ENCODE peak calls at places on chromosomes 3 and 15, in four cellular contexts. J is HepG2, L is K562, H is GM12878. A is an unnamed sample.

GRCh38 chr15:77506311-77507150 is 85.8 kb downstream of the HMG20A start:
- DNase-seq in H (no peak), L (peak), J (no peak), A (no peak)

GRCh38 chr3:37803726-37804469 is 57.8 kb upstream of the CTDSPL start:
- DNase-seq in L (no peak), J (no peak), H (no peak), A (no peak)

GRCh38 chr3:108123326-108123725 is 32.5 kb upstream of the CD47 start:
- DNase-seq in J (no peak), H (no peak), L (no peak), A (no peak)

GRCh38 chr15:39145854-39146253 is 435.0 kb upstream of the THBS1 start:
- DNase-seq in L (no peak), H (no peak), J (no peak), A (no peak)

GRCh38 chr3:153848701-153849100 is 272.5 kb upstream of the ARHGEF26 start:
- DNase-seq in H (no peak), L (no peak), J (peak), A (no peak)

GRCh38 chr3:12999147-13000140 is 73.8 kb downstream of the IQSEC1 start:
- DNase-seq in H (no peak), J (peak), L (peak), A (no peak)

GRCh38 chr15:22262613-22263020 is 182.3 kb downstream of the OR4M2 start:
- DNase-seq in H (no peak), L (no peak), J (no peak), A (no peak)

GRCh38 chr3:38039899-38040261 is 872 bp downstream of the DLEC1 start:
- DNase-seq in L (peak), H (peak), J (no peak), A (no peak)

GRCh38 chr3:78728406-78729145 is 1039.2 kb downstream of the ROBO1 start:
- DNase-seq in H (no peak), J (no peak), L (no peak), A (no peak)

GRCh38 chr15:40584191-40584590 is 9.9 kb upstream of the KNL1 start:
- DNase-seq in J (no peak), H (no peak), L (no peak), A (no peak)

GRCh38 chr3:107106316-107106715 is 270.9 kb upstream of the CCDC54 start:
- DNase-seq in L (peak), H (no peak), J (no peak), A (no peak)

GRCh38 chr3:47024932-47025331 is 45.5 kb downstream of the NBEAL2 start:
- DNase-seq in H (no peak), L (no peak), J (no peak), A (no peak)

GRCh38 chr15:37019479-37020433 is 80.6 kb downstream of the MEIS2 start:
- DNase-seq in J (peak), H (no peak), L (peak), A (no peak)

GRCh38 chr15:51371271-51371670 is 29.8 kb downstream of the GLDN start:
- DNase-seq in L (no peak), H (no peak), J (no peak), A (no peak)

GRCh38 chr15:74873756-74874424 is 725 bp upstream of the SCAMP2 start:
- DNase-seq in H (no peak), L (peak), J (peak), A (peak)

GRCh38 chr15:22887157-22887951 is 48.9 kb downstream of the NIPA2 start:
- DNase-seq in L (peak), H (no peak), J (no peak), A (no peak)

GRCh38 chr15:93146196-93146595 is 57.2 kb upstream of the RGMA start:
- DNase-seq in J (no peak), L (no peak), H (no peak), A (no peak)

GRCh38 chr15:98955980-98956723 is 51.4 kb downstream of the PGPEP1L start:
- DNase-seq in H (no peak), L (no peak), J (no peak), A (no peak)

GRCh38 chr15:77017761-77018720 is 23.1 kb downstream of the PSTPIP1 start:
- DNase-seq in J (no peak), H (no peak), L (no peak), A (no peak)

GRCh38 chr3:156396851-156397250 is 158.1 kb downstream of the SSR3 start:
- DNase-seq in H (no peak), L (no peak), J (no peak), A (no peak)

GRCh38 chr3:10855083-10855870 is 39.2 kb downstream of the SLC6A11 start:
- DNase-seq in L (no peak), J (peak), H (no peak), A (no peak)

GRCh38 chr3:16253601-16254000 is 11.1 kb downstream of the DPH3 start:
- DNase-seq in L (no peak), H (no peak), J (no peak), A (no peak)

GRCh38 chr3:128504957-128505730 is 12.1 kb upstream of the GATA2 start:
- DNase-seq in L (peak), J (no peak), H (no peak), A (no peak)

GRCh38 chr15:55823191-55823670 is 80.3 kb upstream of the PRTG start:
- DNase-seq in L (no peak), J (no peak), H (no peak), A (no peak)

GRCh38 chr3:21839592-21839991 is 88.6 kb upstream of the ZNF385D start:
- DNase-seq in L (peak), J (no peak), H (no peak), A (peak)

GRCh38 chr3:44439499-44440295 is 37.8 kb downstream of the ZNF445 start:
- DNase-seq in J (peak), H (peak), L (peak), A (no peak)

GRCh38 chr3:43862992-43863805 is 172.5 kb downstream of the ABHD5 start:
- DNase-seq in J (no peak), H (no peak), L (no peak), A (no peak)

GRCh38 chr3:41138601-41139000 is 60.7 kb upstream of the CTNNB1 start:
- DNase-seq in H (no peak), L (no peak), J (no peak), A (no peak)

GRCh38 chr15:101045236-101045646 is 126.1 kb downstream of the LRRK1 start:
- DNase-seq in H (no peak), J (no peak), L (no peak), A (no peak)

GRCh38 chr3:9040996-9041395 is 77.7 kb upstream of the RAD18 start:
- DNase-seq in L (no peak), H (no peak), J (no peak), A (no peak)

GRCh38 chr3:184659797-184660301 is 52.0 kb downstream of the MAGEF1 start:
- DNase-seq in L (peak), J (peak), H (no peak), A (peak)

GRCh38 chr3:184656430-184656990 is 55.4 kb downstream of the MAGEF1 start:
- DNase-seq in H (no peak), J (no peak), L (no peak), A (no peak)

GRCh38 chr3:184655597-184655996 is 56.3 kb downstream of the MAGEF1 start:
- DNase-seq in L (no peak), J (no peak), H (no peak), A (no peak)

GRCh38 chr3:184658223-184658860 is 53.5 kb downstream of the MAGEF1 start:
- DNase-seq in L (no peak), H (no peak), J (no peak), A (no peak)

GRCh38 chr3:184656991-184657669 is 54.7 kb downstream of the MAGEF1 start:
- DNase-seq in L (no peak), J (no peak), H (peak), A (no peak)
- TF ChIP-seq TCF7 in L (no peak), J (no peak), H (no peak), A (no peak)

DNA sequence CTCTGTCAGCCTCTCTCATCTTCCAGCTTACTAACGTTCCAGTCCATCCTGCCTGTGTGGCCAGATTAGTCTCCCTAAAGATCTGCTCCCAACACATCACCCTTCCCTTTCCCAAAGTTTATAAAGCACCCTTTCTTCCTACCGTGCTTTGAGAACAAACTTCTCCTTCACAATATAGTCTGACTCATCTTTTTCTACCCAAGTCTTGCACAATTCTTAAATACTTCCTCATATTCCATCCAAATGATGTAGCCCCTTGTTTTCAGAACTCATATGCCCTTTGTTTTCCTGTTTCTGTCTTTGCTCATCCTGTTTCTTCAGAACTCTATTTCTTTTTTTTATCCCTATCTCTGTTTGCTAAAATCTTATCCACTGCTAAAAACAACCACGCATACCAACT is 326.8 kb downstream of the MFSD1 start:
- DNase-seq in J (no peak), H (no peak), L (no peak), A (no peak)
- TF ChIP-seq USF2 in J (no peak), H (no peak), L (no peak), A (no peak)

GRCh38 chr3:142447852-142448315 is at the start of gene XRN1:
- DNase-seq in H (peak), L (peak), J (peak), A (peak)
- TF ChIP-seq TCF7 in H (no peak), L (no peak), J (no peak), A (no peak)

DNA sequence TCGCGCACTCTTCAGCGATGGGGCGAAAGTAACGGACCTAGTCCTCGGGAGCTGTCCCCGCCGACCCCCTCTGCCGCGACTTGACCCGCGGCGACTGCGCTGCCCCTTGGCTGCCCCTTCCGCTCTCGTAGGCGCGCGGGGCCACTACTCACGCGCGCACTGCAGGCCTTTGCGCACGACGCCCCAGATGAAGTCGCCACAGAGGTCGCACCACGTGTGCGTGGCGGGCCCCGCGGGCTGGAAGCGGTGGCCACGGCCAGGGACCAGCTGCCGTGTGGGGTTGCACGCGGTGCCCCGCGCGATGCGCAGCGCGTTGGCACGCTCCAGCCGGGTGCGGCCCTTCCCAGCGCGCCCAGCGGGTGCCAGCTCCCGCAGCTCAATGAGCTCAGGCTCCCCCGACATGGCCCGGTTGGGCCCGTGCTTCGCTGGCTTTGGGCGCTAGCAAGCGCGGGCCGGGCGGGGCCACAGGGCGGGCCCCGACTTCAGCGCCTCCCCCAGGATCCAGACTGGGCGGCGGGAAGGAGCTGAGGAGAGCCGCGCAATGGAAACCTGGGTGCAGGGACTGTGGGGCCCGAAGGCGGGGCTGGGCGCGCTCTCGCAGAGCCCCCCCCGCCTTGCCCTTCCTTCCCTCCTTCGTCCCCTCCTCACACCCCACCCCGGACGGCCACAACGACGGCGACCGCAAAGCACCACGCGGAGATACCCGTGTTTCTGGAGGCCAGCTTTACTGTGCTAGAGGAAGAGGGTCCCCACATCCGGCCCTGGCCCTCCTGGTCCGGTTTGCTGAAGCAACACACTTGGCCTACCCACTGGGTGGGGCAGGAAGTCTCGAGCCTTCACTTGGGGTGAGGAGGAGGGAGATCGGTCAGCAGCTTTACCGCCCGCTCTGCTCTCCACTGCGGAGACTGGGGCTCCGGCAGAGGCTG is at the start of gene RASSF1:
- DNase-seq in J (no peak), L (peak), H (no peak), A (peak)
- TF ChIP-seq USF2 in J (no peak), L (peak), H (no peak), A (peak)